ENCODE peak calls at places on chromosome 20, in eight cellular contexts. V, A, Q, G, O, W, Z and U are unnamed samples.

GRCh38 chr20:53837126-53837826 is 233.1 kb downstream of the BCAS1 start:
- DNase-seq in W (no peak), A (no peak), Z (no peak), O (no peak), V (no peak), Q (no peak), G (no peak), U (no peak)

GRCh38 chr20:39049148-39049547 is 87.0 kb downstream of the DHX35 start:
- DNase-seq in V (no peak), G (no peak), Q (no peak), O (no peak), Z (no peak), A (no peak), W (no peak), U (no peak)

GRCh38 chr20:61173267-61173666 is 78.8 kb upstream of the CDH4 start:
- DNase-seq in Z (no peak), O (no peak), A (no peak), G (no peak), Q (no peak), V (no peak), W (no peak), U (no peak)

GRCh38 chr20:39112196-39112743 is 150.1 kb downstream of the DHX35 start:
- DNase-seq in W (no peak), O (no peak), Q (peak), A (peak), V (peak), G (peak), Z (peak), U (peak)

GRCh38 chr20:51958636-51959542 is 156.6 kb upstream of the SALL4 start:
- DNase-seq in G (no peak), Z (no peak), A (peak), V (peak), W (no peak), O (no peak), Q (no peak), U (no peak)

GRCh38 chr20:22586645-22587310 is 2.4 kb upstream of the FOXA2 start:
- DNase-seq in A (no peak), W (peak), Z (peak), G (no peak), O (no peak), Q (no peak), V (no peak), U (no peak)

GRCh38 chr20:39004508-39004907 is 42.4 kb downstream of the DHX35 start:
- DNase-seq in Q (peak), Z (no peak), V (no peak), G (no peak), O (no peak), A (no peak), W (no peak), U (no peak)

GRCh38 chr20:46438156-46438750 is 31.8 kb upstream of the ELMO2 start:
- DNase-seq in A (peak), Z (peak), O (no peak), W (no peak), Q (peak), V (peak), G (peak), U (peak)

GRCh38 chr20:5222919-5223634 is 93.7 kb downstream of the PROKR2 start:
- DNase-seq in V (peak), O (no peak), W (peak), G (peak), Q (peak), A (peak), Z (peak), U (no peak)

GRCh38 chr20:39563406-39563805 is 601.3 kb downstream of the DHX35 start:
- DNase-seq in G (no peak), W (no peak), V (no peak), O (no peak), Z (no peak), A (no peak), Q (no peak), U (no peak)

DNA sequence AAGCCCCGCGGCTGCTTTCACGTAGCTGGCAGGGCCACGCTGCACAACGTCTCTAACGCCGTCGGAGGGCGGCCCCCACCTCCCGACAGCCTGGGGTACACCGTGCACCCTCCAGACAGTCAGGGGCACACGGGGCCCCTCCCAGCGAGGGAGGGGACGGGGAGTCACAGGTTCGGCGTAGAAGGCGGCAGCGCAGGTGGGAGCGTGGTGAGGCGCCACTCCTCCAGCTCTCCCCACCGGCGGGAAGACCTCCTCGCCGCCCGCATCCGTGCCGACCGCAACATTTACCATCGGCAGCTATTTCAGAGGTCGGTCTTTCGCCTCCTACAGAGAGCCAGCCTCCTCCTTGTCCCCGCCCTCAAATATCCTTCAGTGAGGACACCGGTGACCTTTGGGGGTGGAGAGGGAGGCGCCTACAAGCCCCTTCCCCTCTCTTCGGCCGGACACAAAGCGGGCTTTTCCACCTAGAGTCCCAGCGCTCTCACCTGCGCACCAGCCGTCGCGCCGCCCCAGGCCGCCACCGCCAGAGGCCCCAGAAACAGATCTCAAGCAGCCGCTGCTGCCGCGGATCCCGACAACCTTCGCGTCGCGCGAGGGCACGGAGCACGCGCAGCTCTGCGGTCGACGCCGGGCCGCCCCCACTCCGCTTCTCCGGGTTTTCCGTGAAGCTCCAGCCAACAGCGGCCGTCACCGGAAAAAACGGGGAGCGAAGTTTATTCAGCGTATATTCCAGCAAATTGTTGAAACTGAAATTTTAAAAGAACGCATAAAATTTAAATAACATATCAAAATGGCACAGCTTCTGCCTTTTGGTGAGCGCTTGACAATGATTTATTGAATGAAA is at the start of gene MKKS:
- DNase-seq in A (peak), V (peak), W (peak), O (peak), G (peak), Q (peak), Z (peak), U (no peak)
- TF ChIP-seq CTCF in A (no peak), V (no peak), W (peak), O (peak), G (no peak), Q (peak), Z (no peak), U (no peak)

GRCh38 chr20:11012975-11013374 is 339.2 kb upstream of the JAG1 start:
- DNase-seq in W (no peak), O (no peak), V (peak), G (no peak), Q (no peak), Z (no peak), A (peak), U (no peak)
- TF ChIP-seq CTCF in W (no peak), O (no peak), V (no peak), G (no peak), Q (no peak), Z (no peak), A (no peak), U (no peak)

GRCh38 chr20:60038400-60038799 is 80.2 kb downstream of the CDH26 start:
- DNase-seq in O (no peak), A (no peak), Q (no peak), Z (no peak), W (no peak), V (no peak), G (no peak), U (no peak)

GRCh38 chr20:60036346-60037119 is 78.3 kb downstream of the CDH26 start:
- DNase-seq in Z (no peak), A (no peak), O (no peak), G (no peak), V (no peak), Q (no peak), W (no peak), U (no peak)

GRCh38 chr20:60039526-60039925 is 81.3 kb downstream of the CDH26 start:
- DNase-seq in Z (no peak), A (no peak), O (no peak), V (no peak), W (no peak), G (no peak), Q (no peak), U (no peak)

GRCh38 chr20:60035486-60035885 is 77.3 kb downstream of the CDH26 start:
- DNase-seq in W (no peak), O (no peak), G (no peak), V (no peak), Z (no peak), A (no peak), Q (no peak), U (no peak)

DNA sequence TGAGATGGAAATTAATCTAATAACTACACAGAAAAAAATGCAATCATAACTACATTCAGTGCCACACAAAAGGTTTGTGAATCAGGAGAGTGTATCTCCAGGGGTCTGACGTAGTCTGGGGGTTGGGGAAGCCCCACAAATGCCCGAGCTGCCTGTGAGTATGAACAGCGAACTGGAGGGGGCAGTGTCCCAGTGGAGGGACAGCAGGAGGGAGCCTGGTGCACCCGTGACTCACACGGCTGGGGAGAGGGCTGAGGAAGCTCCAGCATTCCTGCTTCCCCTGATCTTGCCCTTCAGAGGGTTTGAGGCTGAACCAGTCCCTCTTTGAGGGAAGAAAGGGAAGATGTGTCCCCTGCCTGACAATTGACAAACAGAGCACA is 78.9 kb downstream of the CDH26 start:
- DNase-seq in G (no peak), A (peak), W (no peak), V (no peak), O (no peak), Z (no peak), Q (peak), U (no peak)
- TF ChIP-seq CTCF in G (no peak), A (peak), W (no peak), V (no peak), O (peak), Z (no peak), Q (no peak), U (no peak)

GRCh38 chr20:49821381-49821780 is 8.8 kb downstream of the SLC9A8 start:
- DNase-seq in W (no peak), A (no peak), O (no peak), Z (no peak), Q (no peak), V (no peak), G (no peak), U (no peak)

GRCh38 chr20:49821850-49822249 is 9.2 kb downstream of the SLC9A8 start:
- DNase-seq in V (peak), A (peak), O (no peak), G (no peak), Q (no peak), W (no peak), Z (no peak), U (no peak)

GRCh38 chr20:49823152-49823847 is 10.7 kb downstream of the SLC9A8 start:
- DNase-seq in Z (no peak), Q (peak), G (no peak), A (no peak), V (no peak), W (no peak), O (no peak), U (no peak)

GRCh38 chr20:49819702-49820101 is 7.1 kb downstream of the SLC9A8 start:
- DNase-seq in W (no peak), Q (no peak), G (no peak), V (no peak), O (no peak), Z (no peak), A (no peak), U (no peak)

DNA sequence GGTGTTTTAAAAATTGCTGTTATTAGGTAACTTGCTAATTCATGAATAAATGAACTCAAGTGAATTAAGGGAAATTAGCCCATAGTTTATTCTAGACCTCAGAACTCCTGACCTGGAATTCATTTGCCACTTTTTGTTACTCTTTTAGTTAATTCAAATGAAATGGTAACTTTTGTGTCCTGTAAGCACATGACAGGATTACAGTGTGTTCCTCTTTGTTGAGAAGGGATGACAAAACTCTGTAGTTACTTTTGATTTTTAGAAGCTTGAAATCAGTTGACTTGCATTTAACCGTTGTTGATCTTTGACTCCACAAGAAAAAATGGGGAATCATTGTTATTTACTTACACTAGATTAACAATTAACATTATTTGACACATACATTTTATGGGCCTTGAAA is 6.2 kb downstream of the SLC9A8 start:
- DNase-seq in G (no peak), O (no peak), Q (no peak), A (no peak), Z (no peak), W (no peak), V (no peak), U (no peak)
- TF ChIP-seq CTCF in G (no peak), O (no peak), Q (no peak), A (no peak), Z (no peak), W (no peak), V (no peak), U (no peak)

GRCh38 chr20:3172933-3173581 is at the start of gene LZTS3:
- DNase-seq in A (peak), O (peak), V (peak), G (peak), Z (peak), Q (peak), W (peak), U (peak)

GRCh38 chr20:3175270-3175669 is 1.9 kb upstream of the LZTS3 start:
- DNase-seq in W (no peak), G (no peak), V (no peak), A (no peak), Q (no peak), O (no peak), Z (no peak), U (no peak)

GRCh38 chr20:3172126-3172932 is 1.0 kb downstream of the LZTS3 start:
- DNase-seq in G (no peak), O (no peak), V (no peak), A (no peak), Q (no peak), W (no peak), Z (no peak), U (no peak)

GRCh38 chr20:3174442-3175263 is 1.3 kb upstream of the LZTS3 start:
- DNase-seq in O (no peak), W (no peak), G (no peak), Z (no peak), A (peak), Q (peak), V (peak), U (no peak)

DNA sequence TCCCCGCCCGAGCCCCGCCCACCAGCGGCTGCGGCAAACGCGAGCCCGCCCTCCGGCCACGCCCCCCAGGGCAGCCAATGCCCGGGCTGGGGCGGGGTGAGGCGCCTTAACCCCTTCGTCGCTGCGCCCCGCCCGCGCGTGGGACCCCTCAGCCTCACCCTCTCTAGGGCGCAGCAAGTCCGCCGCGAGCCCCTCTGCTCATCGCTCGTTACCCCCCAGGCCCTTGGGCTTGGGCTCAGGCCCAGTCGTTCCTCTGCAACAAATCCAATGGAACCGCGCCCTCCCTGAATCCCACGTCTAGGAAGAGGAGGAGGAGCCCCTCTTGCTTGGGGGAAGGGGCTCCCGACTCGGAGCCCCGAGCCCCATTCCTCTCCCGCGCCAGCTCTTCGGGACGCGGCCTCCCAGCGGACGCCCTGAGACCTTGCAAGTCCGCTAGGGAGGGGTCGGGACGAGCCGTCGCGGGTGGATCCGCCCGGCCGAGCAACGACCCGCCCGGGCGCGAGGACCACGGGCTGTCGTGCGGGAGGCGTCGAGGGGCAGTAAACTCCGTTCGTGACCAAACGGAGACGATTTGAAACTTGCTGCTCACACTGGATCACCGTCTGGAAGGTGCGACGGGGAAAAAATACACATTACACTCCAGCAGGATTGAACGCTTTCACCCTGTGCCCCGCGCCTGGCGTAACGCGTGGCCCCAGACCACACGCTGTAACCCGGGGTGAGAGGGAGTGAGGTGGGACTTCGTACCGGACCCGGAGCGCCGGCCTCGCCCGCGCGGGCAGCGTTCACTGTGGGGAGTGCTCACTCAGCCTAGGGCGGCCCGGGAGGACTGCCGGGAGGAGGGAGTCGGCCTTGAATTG is 463 bp upstream of the LZTS3 start:
- DNase-seq in V (peak), Q (peak), Z (peak), O (peak), W (peak), G (peak), A (peak), U (peak)
- TF ChIP-seq CTCF in V (no peak), Q (peak), Z (no peak), O (peak), W (peak), G (no peak), A (peak), U (no peak)

DNA sequence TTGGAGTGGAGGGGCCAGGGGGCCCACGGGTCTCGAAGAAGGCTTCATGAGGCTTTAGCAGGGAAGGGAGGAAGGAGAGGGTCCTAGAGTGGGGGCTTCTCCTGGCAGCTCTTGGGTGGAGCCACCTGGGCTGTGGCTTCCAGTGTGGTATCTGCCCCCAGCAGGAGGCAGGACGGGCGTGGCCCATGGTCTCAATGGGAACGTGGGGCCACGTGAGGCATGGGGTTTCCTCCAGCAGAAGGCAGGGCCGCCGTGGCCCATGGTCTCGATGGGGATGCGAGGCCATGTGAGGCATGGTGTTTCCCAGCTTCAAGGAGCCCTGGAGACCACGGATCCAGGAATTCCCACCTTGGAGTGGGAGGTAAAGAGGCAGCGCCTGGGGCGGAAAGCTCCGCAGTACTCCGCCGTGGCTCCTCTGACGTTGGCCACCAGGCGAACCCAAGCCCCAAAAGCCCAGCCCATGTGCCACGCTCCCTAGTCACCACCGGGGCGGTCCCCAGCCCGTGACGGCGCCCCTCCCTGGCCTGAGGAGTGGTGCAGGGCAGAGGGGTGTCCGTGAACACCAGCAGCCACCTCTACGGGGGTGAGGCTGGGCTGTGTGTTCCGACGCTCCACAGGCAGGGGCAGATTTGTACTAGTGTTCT is 62.0 kb upstream of the GATA5 start:
- DNase-seq in V (no peak), O (no peak), A (no peak), Q (no peak), Z (no peak), G (no peak), W (no peak), U (no peak)
- TF ChIP-seq CTCF in V (no peak), O (no peak), A (no peak), Q (no peak), Z (no peak), G (no peak), W (no peak), U (no peak)